ENCODE peak calls at places on chromosomes 7 and 10, in four cellular contexts. One of them, this sample, is unnamed.

GRCh38 chr7:88919484-88920131 is 124.1 kb upstream of the TEX47 start:
- DNase-seq in HepG2: no peak
- DNase-seq in GM12878: no peak
- DNase-seq in K562: no peak
- DNase-seq in this sample: no peak

GRCh38 chr7:29335188-29336083 is 140.9 kb downstream of the CHN2 start:
- DNase-seq in K562: no peak
- DNase-seq in GM12878: no peak
- DNase-seq in HepG2: no peak
- DNase-seq in this sample: no peak

GRCh38 chr7:5431485-5432118 is 8.0 kb upstream of the TNRC18 start:
- DNase-seq in GM12878: no peak
- DNase-seq in K562: no peak
- DNase-seq in HepG2: no peak
- DNase-seq in this sample: no peak

GRCh38 chr10:131556897-131557500 is 245.5 kb upstream of the TCERG1L start:
- DNase-seq in GM12878: no peak
- DNase-seq in K562: no peak
- DNase-seq in HepG2: no peak
- DNase-seq in this sample: no peak

GRCh38 chr7:88357794-88358533 is 51.3 kb upstream of the STEAP4 start:
- DNase-seq in GM12878: no peak
- DNase-seq in K562: peak
- DNase-seq in HepG2: peak
- DNase-seq in this sample: no peak

GRCh38 chr7:90648107-90648506 is 52.0 kb downstream of the CDK14 start:
- DNase-seq in GM12878: no peak
- DNase-seq in HepG2: no peak
- DNase-seq in K562: no peak
- DNase-seq in this sample: no peak

GRCh38 chr7:104971290-104972071 is 42.5 kb upstream of the KMT2E start:
- DNase-seq in HepG2: peak
- DNase-seq in GM12878: no peak
- DNase-seq in K562: no peak
- DNase-seq in this sample: no peak

GRCh38 chr7:2926120-2926897 is 82.2 kb upstream of the GNA12 start:
- DNase-seq in K562: no peak
- DNase-seq in GM12878: no peak
- DNase-seq in HepG2: no peak
- DNase-seq in this sample: no peak

GRCh38 chr7:106062006-106062405 is 50.1 kb downstream of the SYPL1 start:
- DNase-seq in K562: no peak
- DNase-seq in GM12878: no peak
- DNase-seq in HepG2: no peak
- DNase-seq in this sample: no peak

GRCh38 chr7:37732253-37732652 is 48.7 kb downstream of the GPR141 start:
- DNase-seq in GM12878: peak
- DNase-seq in HepG2: peak
- DNase-seq in K562: peak
- DNase-seq in this sample: peak
- TF ChIP-seq POLR2AphosphoS5 in GM12878: no peak
- TF ChIP-seq POLR2AphosphoS5 in HepG2: no peak
- TF ChIP-seq POLR2AphosphoS5 in K562: no peak
- TF ChIP-seq POLR2AphosphoS5 in this sample: no peak

GRCh38 chr10:75035975-75036708 is 75.3 kb upstream of the SAMD8 start:
- DNase-seq in GM12878: no peak
- DNase-seq in HepG2: no peak
- DNase-seq in K562: no peak
- DNase-seq in this sample: no peak
- TF ChIP-seq CBX5 in GM12878: peak
- TF ChIP-seq CBX5 in HepG2: no peak
- TF ChIP-seq CBX5 in K562: no peak
- TF ChIP-seq CBX5 in this sample: no peak

GRCh38 chr10:18312385-18313145 is 172.3 kb downstream of the CACNB2 start:
- DNase-seq in HepG2: peak
- DNase-seq in K562: peak
- DNase-seq in GM12878: no peak
- DNase-seq in this sample: no peak
- TF ChIP-seq POLR2AphosphoS5 in HepG2: no peak
- TF ChIP-seq POLR2AphosphoS5 in K562: no peak
- TF ChIP-seq POLR2AphosphoS5 in GM12878: no peak
- TF ChIP-seq POLR2AphosphoS5 in this sample: no peak

GRCh38 chr7:93150200-93150835 is 2.1 kb upstream of the SAMD9L start:
- DNase-seq in HepG2: no peak
- DNase-seq in K562: no peak
- DNase-seq in GM12878: no peak
- DNase-seq in this sample: no peak
- TF ChIP-seq CBX5 in HepG2: no peak
- TF ChIP-seq CBX5 in K562: no peak
- TF ChIP-seq CBX5 in GM12878: no peak
- TF ChIP-seq CBX5 in this sample: no peak

This sample was measured in H1.